ENCODE peak calls at places on chromosomes 12 and 14, in five cellular contexts. One of them, this sample, is unnamed.

GRCh38 chr14:24088095-24088494 is 6.0 kb upstream of the PCK2 start:
- DNase-seq in suprapubic skin: no peak
- DNase-seq in right lobe of liver: no peak
- DNase-seq in A549: no peak
- DNase-seq in heart left ventricle: no peak
- DNase-seq in this sample: no peak

GRCh38 chr14:102445066-102445465 is 64.5 kb downstream of the ANKRD9 start:
- DNase-seq in suprapubic skin: peak; percentile 27
- DNase-seq in right lobe of liver: no peak
- DNase-seq in A549: no peak
- DNase-seq in heart left ventricle: no peak
- DNase-seq in this sample: no peak

GRCh38 chr12:130673036-130673705 is 42.9 kb downstream of the RIMBP2 start:
- DNase-seq in suprapubic skin: no peak
- DNase-seq in right lobe of liver: no peak
- DNase-seq in A549: no peak
- DNase-seq in heart left ventricle: no peak
- DNase-seq in this sample: no peak

GRCh38 chr12:51970904-51971646 is 19.6 kb downstream of the ACVR1B start:
- DNase-seq in suprapubic skin: no peak
- DNase-seq in right lobe of liver: peak; percentile 48
- DNase-seq in A549: peak; percentile 66
- DNase-seq in heart left ventricle: no peak
- DNase-seq in this sample: no peak

GRCh38 chr12:54384591-54385041 is at the start of gene ZNF385A:
- DNase-seq in suprapubic skin: no peak
- DNase-seq in right lobe of liver: no peak
- DNase-seq in A549: no peak
- DNase-seq in heart left ventricle: no peak
- DNase-seq in this sample: no peak

GRCh38 chr12:62332598-62332997 is 72.4 kb downstream of the USP15 start:
- DNase-seq in suprapubic skin: no peak
- DNase-seq in right lobe of liver: no peak
- DNase-seq in A549: no peak
- DNase-seq in heart left ventricle: no peak
- DNase-seq in this sample: no peak

GRCh38 chr12:14952295-14952995 is 9.0 kb downstream of the ARHGDIB start:
- DNase-seq in suprapubic skin: no peak
- DNase-seq in right lobe of liver: no peak
- DNase-seq in A549: peak; percentile 42
- DNase-seq in heart left ventricle: no peak
- DNase-seq in this sample: peak; percentile 47

GRCh38 chr14:93105362-93105761 is 10.4 kb downstream of the ITPK1 start:
- DNase-seq in suprapubic skin: no peak
- DNase-seq in right lobe of liver: peak; percentile 69
- DNase-seq in A549: no peak
- DNase-seq in heart left ventricle: peak; percentile 67
- DNase-seq in this sample: no peak

GRCh38 chr14:77265561-77266335 is 5.3 kb downstream of the NGB start:
- DNase-seq in suprapubic skin: no peak
- DNase-seq in right lobe of liver: no peak
- DNase-seq in A549: no peak
- DNase-seq in heart left ventricle: no peak
- DNase-seq in this sample: no peak

GRCh38 chr14:64891839-64892375 is 12.2 kb upstream of the SPTB start:
- DNase-seq in suprapubic skin: no peak
- DNase-seq in right lobe of liver: no peak
- DNase-seq in A549: peak; percentile 56
- DNase-seq in heart left ventricle: no peak
- DNase-seq in this sample: no peak

GRCh38 chr14:105738638-105739037 is 212.3 kb downstream of the TMEM121 start:
- DNase-seq in suprapubic skin: no peak
- DNase-seq in right lobe of liver: no peak
- DNase-seq in A549: no peak
- DNase-seq in heart left ventricle: no peak
- DNase-seq in this sample: no peak

GRCh38 chr14:105739331-105740102 is 213.1 kb downstream of the TMEM121 start:
- DNase-seq in suprapubic skin: no peak
- DNase-seq in right lobe of liver: no peak
- DNase-seq in A549: no peak
- DNase-seq in heart left ventricle: no peak
- DNase-seq in this sample: no peak

GRCh38 chr14:105733081-105734065 is 207.0 kb downstream of the TMEM121 start:
- DNase-seq in suprapubic skin: no peak
- DNase-seq in right lobe of liver: no peak
- DNase-seq in A549: no peak
- DNase-seq in heart left ventricle: no peak
- DNase-seq in this sample: no peak

GRCh38 chr14:105742531-105742848 is 216.1 kb downstream of the TMEM121 start:
- DNase-seq in suprapubic skin: no peak
- DNase-seq in right lobe of liver: no peak
- DNase-seq in A549: no peak
- DNase-seq in heart left ventricle: no peak
- DNase-seq in this sample: no peak

GRCh38 chr14:105737504-105738246 is 211.3 kb downstream of the TMEM121 start:
- DNase-seq in suprapubic skin: no peak
- DNase-seq in right lobe of liver: no peak
- DNase-seq in A549: no peak
- DNase-seq in heart left ventricle: no peak
- DNase-seq in this sample: no peak
- TF ChIP-seq POLR2A in suprapubic skin: no peak
- TF ChIP-seq POLR2A in right lobe of liver: no peak
- TF ChIP-seq POLR2A in A549: no peak
- TF ChIP-seq POLR2A in heart left ventricle: no peak
- TF ChIP-seq POLR2A in this sample: no peak

DNA sequence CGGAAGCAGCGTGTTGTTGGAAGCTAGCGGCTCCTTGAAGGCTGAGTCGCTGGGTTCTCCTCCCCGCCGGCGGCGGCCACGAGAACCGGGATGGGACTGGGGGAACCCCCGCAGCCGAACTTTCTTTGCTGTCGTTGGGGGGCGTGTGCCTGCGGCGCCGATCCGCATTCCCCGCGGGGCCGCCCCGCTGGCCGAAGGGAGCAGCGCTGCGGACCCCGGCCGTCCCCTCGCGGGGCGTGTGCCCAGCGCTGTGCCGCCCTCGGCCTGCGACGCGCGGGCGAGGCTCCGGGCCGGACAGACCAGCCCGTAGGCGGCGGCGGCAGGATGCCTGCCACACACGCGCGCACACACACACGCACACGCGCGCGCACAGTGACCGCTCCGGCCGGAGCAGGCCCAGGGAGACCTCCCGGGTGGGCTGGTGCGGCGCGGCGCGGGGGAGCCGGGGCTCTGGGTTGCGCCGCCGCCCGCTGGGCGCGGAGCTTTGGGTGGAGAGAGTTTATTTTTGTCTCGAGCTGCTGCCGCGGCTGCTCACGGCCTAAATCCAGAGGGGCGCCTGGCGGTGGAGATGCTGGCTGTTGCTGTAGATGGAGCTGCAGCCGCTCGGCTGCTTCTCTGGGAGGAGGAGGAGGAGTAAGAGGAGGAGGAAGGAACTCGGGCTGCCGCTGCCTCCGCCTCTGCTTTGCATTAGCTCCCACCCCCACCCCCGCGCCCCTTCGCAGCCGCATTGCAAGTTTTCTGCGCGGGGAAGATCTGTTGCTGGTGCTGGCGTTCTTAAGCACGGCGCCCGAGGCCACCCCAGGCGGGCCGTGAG is at the start of gene SAMD4A:
- DNase-seq in suprapubic skin: peak; percentile 80
- DNase-seq in right lobe of liver: peak; percentile 74
- DNase-seq in A549: peak; percentile 68
- DNase-seq in heart left ventricle: peak; percentile 89
- DNase-seq in this sample: no peak
- TF ChIP-seq POLR2A in suprapubic skin: no peak
- TF ChIP-seq POLR2A in right lobe of liver: peak; percentile 48
- TF ChIP-seq POLR2A in A549: peak; percentile 21
- TF ChIP-seq POLR2A in heart left ventricle: peak; percentile 44
- TF ChIP-seq POLR2A in this sample: peak; percentile 7

GRCh38 chr14:80906336-80906735 is 35.2 kb downstream of the CEP128 start:
- DNase-seq in suprapubic skin: no peak
- DNase-seq in right lobe of liver: no peak
- DNase-seq in A549: no peak
- DNase-seq in heart left ventricle: no peak
- DNase-seq in this sample: no peak

GRCh38 chr14:80901260-80901659 is 40.3 kb downstream of the CEP128 start:
- DNase-seq in suprapubic skin: no peak
- DNase-seq in right lobe of liver: no peak
- DNase-seq in A549: no peak
- DNase-seq in heart left ventricle: no peak
- DNase-seq in this sample: no peak

GRCh38 chr14:80902608-80903007 is 38.9 kb downstream of the CEP128 start:
- DNase-seq in suprapubic skin: no peak
- DNase-seq in right lobe of liver: no peak
- DNase-seq in A549: no peak
- DNase-seq in heart left ventricle: no peak
- DNase-seq in this sample: no peak

GRCh38 chr14:80901813-80902212 is 39.7 kb downstream of the CEP128 start:
- DNase-seq in suprapubic skin: no peak
- DNase-seq in right lobe of liver: no peak
- DNase-seq in A549: no peak
- DNase-seq in heart left ventricle: no peak
- DNase-seq in this sample: no peak

GRCh38 chr14:80906946-80907345 is 34.6 kb downstream of the CEP128 start:
- DNase-seq in suprapubic skin: no peak
- DNase-seq in right lobe of liver: no peak
- DNase-seq in A549: no peak
- DNase-seq in heart left ventricle: no peak
- DNase-seq in this sample: no peak
- TF ChIP-seq POLR2A in suprapubic skin: no peak
- TF ChIP-seq POLR2A in right lobe of liver: no peak
- TF ChIP-seq POLR2A in A549: no peak
- TF ChIP-seq POLR2A in heart left ventricle: no peak
- TF ChIP-seq POLR2A in this sample: no peak

DNA sequence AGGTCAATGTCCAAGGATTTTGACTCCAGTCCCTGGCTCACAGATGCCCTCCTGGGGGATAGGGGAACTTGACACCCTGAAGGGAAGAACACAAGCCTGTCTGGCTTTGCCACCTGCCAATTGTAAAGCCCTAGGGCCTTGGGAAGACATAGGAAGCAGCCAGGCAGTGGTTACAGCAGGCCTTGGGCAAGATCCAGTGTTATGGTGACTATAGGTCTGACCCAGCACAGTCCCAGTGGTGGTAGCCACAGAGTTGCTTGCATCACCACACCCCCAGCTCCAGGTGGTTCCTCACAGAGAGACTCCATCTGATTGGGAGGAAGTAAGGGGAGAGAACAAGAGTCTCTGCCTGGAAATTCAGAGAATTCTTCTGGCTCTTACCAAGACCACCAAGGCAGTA is 24.2 kb downstream of the OR6C68 start:
- DNase-seq in suprapubic skin: no peak
- DNase-seq in right lobe of liver: no peak
- DNase-seq in A549: no peak
- DNase-seq in heart left ventricle: no peak
- DNase-seq in this sample: no peak
- TF ChIP-seq POLR2A in suprapubic skin: no peak
- TF ChIP-seq POLR2A in right lobe of liver: no peak
- TF ChIP-seq POLR2A in A549: no peak
- TF ChIP-seq POLR2A in heart left ventricle: no peak
- TF ChIP-seq POLR2A in this sample: no peak

GRCh38 chr14:95535226-95536021 is 574 bp downstream of the GLRX5 start:
- DNase-seq in suprapubic skin: peak; percentile 73
- DNase-seq in right lobe of liver: peak; percentile 54
- DNase-seq in A549: no peak
- DNase-seq in heart left ventricle: peak; percentile 54
- DNase-seq in this sample: no peak

GRCh38 chr14:95531473-95531872 is 3.4 kb upstream of the GLRX5 start:
- DNase-seq in suprapubic skin: no peak
- DNase-seq in right lobe of liver: peak; percentile 13
- DNase-seq in A549: no peak
- DNase-seq in heart left ventricle: no peak
- DNase-seq in this sample: no peak

GRCh38 chr14:95534299-95535225 is at the start of gene GLRX5:
- DNase-seq in suprapubic skin: peak; percentile 99
- DNase-seq in right lobe of liver: peak; percentile 99
- DNase-seq in A549: peak; percentile 100
- DNase-seq in heart left ventricle: peak; percentile 99
- DNase-seq in this sample: peak; percentile 98

GRCh38 chr14:95533822-95534221 is 1.0 kb upstream of the GLRX5 start:
- DNase-seq in suprapubic skin: no peak
- DNase-seq in right lobe of liver: no peak
- DNase-seq in A549: no peak
- DNase-seq in heart left ventricle: no peak
- DNase-seq in this sample: no peak

DNA sequence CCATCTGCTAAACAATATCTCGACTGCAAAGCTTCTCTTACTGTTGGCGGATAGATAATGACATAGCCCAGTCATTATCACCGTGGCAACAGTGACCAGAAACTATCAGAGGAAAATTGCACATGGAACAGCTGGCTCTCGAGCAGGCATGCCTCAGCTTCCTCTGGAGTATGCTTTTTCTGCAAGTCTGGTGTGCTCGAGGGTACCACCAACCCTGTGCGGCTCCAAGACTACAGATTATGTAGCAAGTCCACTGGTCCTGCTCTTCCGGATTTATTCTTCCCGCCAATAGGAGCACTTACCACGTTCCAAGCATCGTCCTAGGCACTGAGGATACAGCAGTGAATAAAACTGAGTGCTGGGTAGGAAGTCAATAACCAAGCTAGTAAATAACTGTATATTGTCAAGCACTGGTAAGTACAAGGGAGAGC is 1.4 kb upstream of the GLRX5 start:
- DNase-seq in suprapubic skin: no peak
- DNase-seq in right lobe of liver: no peak
- DNase-seq in A549: no peak
- DNase-seq in heart left ventricle: no peak
- DNase-seq in this sample: no peak
- TF ChIP-seq POLR2A in suprapubic skin: no peak
- TF ChIP-seq POLR2A in right lobe of liver: no peak
- TF ChIP-seq POLR2A in A549: no peak
- TF ChIP-seq POLR2A in heart left ventricle: no peak
- TF ChIP-seq POLR2A in this sample: no peak

DNA sequence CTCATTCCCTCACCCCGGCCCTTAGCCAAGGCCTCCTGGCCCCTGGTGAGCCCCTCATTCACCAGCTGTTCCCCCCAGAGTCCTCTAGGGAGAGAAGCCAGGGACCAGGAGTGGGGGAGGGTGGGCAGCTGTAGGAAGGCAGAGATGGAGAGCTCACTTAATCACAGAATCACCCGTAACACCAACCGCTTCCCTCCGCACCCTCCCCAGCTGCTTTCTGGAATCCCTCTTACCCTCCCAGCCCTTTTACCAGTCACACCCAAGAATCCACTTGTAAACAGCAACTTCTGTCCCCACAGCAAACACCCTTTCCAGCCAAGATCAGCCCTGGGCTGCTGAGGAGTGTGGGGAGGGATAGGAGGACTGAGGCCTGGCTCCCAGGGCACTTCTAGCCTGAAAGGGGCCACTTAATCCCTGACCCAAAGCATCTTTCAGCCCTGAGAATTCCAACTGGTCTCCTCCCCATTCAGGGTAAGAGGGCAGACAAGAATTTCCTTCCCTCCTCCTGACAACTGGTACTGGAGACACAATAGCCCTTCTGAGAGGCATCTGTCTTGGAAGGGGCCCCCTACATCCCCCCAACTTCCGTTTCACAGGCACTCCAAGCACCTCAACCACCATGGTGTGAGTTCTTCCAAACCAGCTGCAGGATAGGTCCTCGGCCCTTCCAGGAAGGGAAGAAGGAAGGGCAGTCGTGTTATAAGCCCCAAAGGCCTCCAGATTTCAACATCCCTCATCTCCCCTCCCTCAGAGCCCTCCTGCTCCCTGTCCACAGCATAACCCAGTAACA is 18.6 kb downstream of the NCKAP5L start:
- DNase-seq in suprapubic skin: peak; percentile 61
- DNase-seq in right lobe of liver: no peak
- DNase-seq in A549: no peak
- DNase-seq in heart left ventricle: peak; percentile 68
- DNase-seq in this sample: no peak
- TF ChIP-seq POLR2A in suprapubic skin: no peak
- TF ChIP-seq POLR2A in right lobe of liver: no peak
- TF ChIP-seq POLR2A in A549: no peak
- TF ChIP-seq POLR2A in heart left ventricle: no peak
- TF ChIP-seq POLR2A in this sample: no peak

This sample was measured in H54.